ENCODE peak calls at places on chromosomes 6 and 20, in ten cellular contexts. D, Z, N, T, C, U, I, H, V and L are unnamed samples.

GRCh38 chr6:170149681-170150589 is 140.9 kb downstream of the DLL1 start:
- DNase-seq in I (no peak), N (no peak), T (no peak), C (no peak), U (no peak), V (no peak), Z (no peak), D (no peak), H (no peak), L (no peak)

GRCh38 chr6:1609662-1610496 is at the start of gene FOXC1:
- DNase-seq in H (peak; percentile 96), V (no peak), C (no peak), U (peak; percentile 90), I (peak; percentile 98), Z (peak; percentile 74), N (peak; percentile 91), T (peak; percentile 90), D (peak; percentile 79), L (peak; percentile 76)

GRCh38 chr6:43497694-43498093 is 12.5 kb downstream of the LRRC73 start:
- DNase-seq in D (no peak), Z (no peak), H (no peak), I (no peak), V (no peak), N (no peak), C (no peak), U (no peak), T (no peak), L (no peak)

GRCh38 chr6:134674562-134674961 is 275.3 kb downstream of the ALDH8A1 start:
- DNase-seq in T (no peak), U (no peak), H (no peak), N (no peak), Z (no peak), I (no peak), V (no peak), C (no peak), D (no peak), L (no peak)

GRCh38 chr6:112931835-112932234 is 584.7 kb downstream of the RFPL4B start:
- DNase-seq in H (peak; percentile 77), T (no peak), C (no peak), U (no peak), D (no peak), I (no peak), Z (peak; percentile 50), N (no peak), V (no peak), L (no peak)

GRCh38 chr6:54315692-54316091 is 7.5 kb downstream of the TINAG start:
- DNase-seq in Z (no peak), T (no peak), N (no peak), I (no peak), U (no peak), V (no peak), C (no peak), H (no peak), D (no peak), L (no peak)

GRCh38 chr20:2242678-2243077 is 53.1 kb upstream of the TGM3 start:
- DNase-seq in C (no peak), V (no peak), T (no peak), D (no peak), Z (no peak), H (no peak), I (no peak), U (no peak), N (no peak), L (no peak)

GRCh38 chr6:32818867-32819266 is 2.1 kb upstream of the HLA-DOB start:
- DNase-seq in I (no peak), C (no peak), V (no peak), N (no peak), H (no peak), Z (no peak), T (no peak), U (no peak), D (no peak), L (no peak)

GRCh38 chr6:133704371-133704770 is 184.5 kb upstream of the TCF21 start:
- DNase-seq in Z (no peak), C (no peak), N (no peak), V (no peak), D (no peak), U (no peak), T (no peak), I (no peak), H (no peak), L (no peak)

GRCh38 chr6:43007126-43007525 is 6.6 kb downstream of the MEA1 start:
- DNase-seq in C (no peak), U (no peak), D (no peak), V (no peak), Z (no peak), N (no peak), T (no peak), I (no peak), H (no peak), L (no peak)

DNA sequence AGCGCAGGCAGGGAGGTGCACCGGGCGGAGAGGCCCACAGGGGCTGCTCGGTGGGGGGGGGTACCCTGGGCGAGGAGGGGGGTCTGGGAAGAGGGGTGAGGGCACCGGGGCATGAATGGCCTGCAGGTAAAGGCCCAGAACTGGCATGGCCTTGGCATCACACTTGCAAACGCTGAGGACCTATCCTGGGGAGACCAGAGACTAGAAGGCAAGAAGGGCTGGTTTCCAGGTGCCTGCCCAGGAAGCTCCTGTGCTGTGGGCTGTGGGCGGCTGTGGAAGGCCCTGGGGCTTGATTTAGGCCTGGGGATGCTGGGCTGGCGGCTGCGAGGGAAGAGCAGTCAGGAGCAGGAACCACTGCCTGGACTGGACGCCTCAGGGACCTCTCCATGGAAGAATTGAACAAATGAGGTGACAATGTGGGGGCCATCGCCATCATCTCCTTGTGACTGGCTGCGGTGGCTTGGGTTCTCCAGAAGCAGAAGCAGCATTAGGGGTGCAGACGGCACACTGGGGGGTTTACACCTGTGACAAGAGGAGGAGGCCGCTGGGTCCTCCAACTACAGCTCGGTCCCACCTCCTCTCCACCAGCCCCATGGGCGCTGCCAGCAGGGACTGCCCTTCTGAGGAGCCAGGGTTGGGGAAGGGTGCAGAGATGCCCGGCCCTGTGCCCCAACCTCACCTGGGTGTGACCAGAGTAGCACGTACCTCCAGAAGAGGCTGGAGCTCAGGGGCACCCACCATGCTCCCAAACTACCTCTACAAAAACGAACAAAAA is 32.1 kb upstream of the IRF4 start:
- DNase-seq in U (no peak), Z (no peak), H (no peak), T (no peak), D (no peak), C (no peak), N (no peak), I (peak; percentile 62), V (no peak), L (no peak)
- H3K9me3 ChIP-seq in U (peaks cover 6% of the 10 kb centered on the region), Z (peaks cover 8% of the 10 kb centered on the region), H (peaks cover 3% of the 10 kb centered on the region), T (peaks cover 8% of the 10 kb centered on the region), D (peaks cover 77% of the 10 kb centered on the region), C (no peaks in the 10 kb centered on the region), N (peaks cover 6% of the 10 kb centered on the region), I (peaks cover 17% of the 10 kb centered on the region), V (no peaks in the 10 kb centered on the region), L (no peaks in the 10 kb centered on the region)

GRCh38 chr20:37333848-37334318 is 12.1 kb upstream of the SRC start:
- DNase-seq in T (no peak), Z (no peak), U (no peak), H (no peak), N (no peak), C (no peak), D (no peak), I (no peak), V (no peak), L (no peak)

GRCh38 chr20:37333130-37333847 is 12.7 kb upstream of the SRC start:
- DNase-seq in T (no peak), N (no peak), Z (no peak), V (no peak), C (no peak), U (no peak), H (no peak), D (no peak), I (no peak), L (no peak)

GRCh38 chr20:37335642-37336368 is 10.1 kb upstream of the SRC start:
- DNase-seq in I (no peak), C (no peak), Z (no peak), N (no peak), H (no peak), D (no peak), U (no peak), V (no peak), T (no peak), L (no peak)

GRCh38 chr20:37336369-37337207 is 9.4 kb upstream of the SRC start:
- DNase-seq in C (no peak), I (no peak), T (peak; percentile 56), U (peak; percentile 77), V (no peak), N (no peak), H (peak; percentile 56), Z (peak; percentile 71), D (peak; percentile 72), L (no peak)

DNA sequence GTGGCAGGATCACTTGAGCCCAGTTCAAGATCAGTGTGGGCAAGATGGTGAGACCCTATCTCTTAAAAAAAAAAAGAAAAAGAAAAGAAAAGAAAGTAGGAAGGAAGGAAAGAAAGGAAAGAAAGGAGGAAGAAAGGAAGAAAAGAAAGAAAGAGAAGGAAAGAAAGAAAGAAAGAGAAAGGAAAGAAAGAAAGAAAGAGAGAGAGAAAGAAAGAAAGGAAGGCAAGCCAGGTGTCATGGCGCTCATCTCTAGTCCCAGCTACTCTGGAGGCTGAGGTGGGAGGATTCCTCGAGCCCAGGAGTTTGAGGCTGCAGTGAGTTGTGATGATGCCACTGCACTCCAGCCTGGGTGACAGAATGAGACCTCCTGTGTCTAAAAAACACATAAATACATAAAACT is 11.5 kb upstream of the SRC start:
- DNase-seq in Z (no peak), D (no peak), N (no peak), U (no peak), T (no peak), V (no peak), C (no peak), I (no peak), H (no peak), L (no peak)
- H3K4me1 ChIP-seq in Z (peaks cover 17% of the 10 kb centered on the region), D (no peaks in the 10 kb centered on the region), N (peaks cover 6% of the 10 kb centered on the region), U (peaks cover 14% of the 10 kb centered on the region), T (no peaks in the 10 kb centered on the region), V (no peaks in the 10 kb centered on the region), C (peaks cover 16% of the 10 kb centered on the region), I (no peaks in the 10 kb centered on the region), H (peaks cover 13% of the 10 kb centered on the region), L (no peaks in the 10 kb centered on the region)

GRCh38 chr6:100451577-100451976 is 13.1 kb downstream of the SIM1 start:
- DNase-seq in U (no peak), H (no peak), T (no peak), I (no peak), Z (no peak), V (no peak), N (no peak), C (no peak), D (no peak), L (no peak)
- H3K9me3 ChIP-seq in U (no peaks in the 10 kb centered on the region), H (no peaks in the 10 kb centered on the region), T (no peaks in the 10 kb centered on the region), I (no peaks in the 10 kb centered on the region), Z (peaks cover 2% of the 10 kb centered on the region), V (no peaks in the 10 kb centered on the region), N (no peaks in the 10 kb centered on the region), C (no peaks in the 10 kb centered on the region), D (no peaks in the 10 kb centered on the region), L (no peaks in the 10 kb centered on the region)

DNA sequence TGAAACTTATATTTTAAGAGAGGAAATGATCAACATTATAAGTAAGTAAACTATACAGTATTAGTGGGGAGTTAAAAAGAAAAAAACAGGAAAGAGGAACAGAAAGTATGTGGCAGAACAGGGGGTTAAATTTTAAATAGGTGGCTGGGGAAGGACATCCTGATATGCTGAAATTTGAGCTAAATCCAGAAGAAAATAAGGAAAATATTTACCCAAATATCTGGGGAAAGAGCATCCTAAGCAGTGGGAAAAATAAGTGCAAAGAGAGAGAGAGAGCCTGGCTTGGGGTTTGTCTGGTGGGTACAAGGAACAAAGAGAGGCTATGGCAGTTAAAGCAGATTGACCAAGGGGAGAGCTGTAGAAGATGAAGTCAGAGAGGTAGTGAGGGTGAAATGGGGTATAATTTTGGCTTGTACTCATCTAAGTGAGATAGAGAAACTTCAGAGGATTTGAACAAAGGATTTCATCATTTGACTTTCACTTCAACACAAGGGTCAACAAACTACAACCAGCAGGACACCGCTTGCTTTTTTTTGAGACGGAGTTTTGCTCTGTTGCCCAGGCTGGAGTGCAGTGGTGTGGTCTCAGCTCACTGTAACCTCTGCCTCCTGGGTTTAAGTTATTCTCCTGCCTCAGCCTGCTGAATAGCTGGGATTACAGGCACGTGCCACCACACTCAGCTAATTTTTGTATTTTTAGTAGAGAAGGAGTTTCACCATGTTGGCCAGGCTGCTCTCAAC is 328.4 kb upstream of the CNR1 start:
- DNase-seq in Z (no peak), V (no peak), D (no peak), I (no peak), N (no peak), U (no peak), T (no peak), H (no peak), C (no peak), L (no peak)
- H3K4me1 ChIP-seq in Z (peaks cover under 1% of the 10 kb centered on the region), V (no peaks in the 10 kb centered on the region), D (no peaks in the 10 kb centered on the region), I (no peaks in the 10 kb centered on the region), N (no peaks in the 10 kb centered on the region), U (no peaks in the 10 kb centered on the region), T (no peaks in the 10 kb centered on the region), H (no peaks in the 10 kb centered on the region), C (no peaks in the 10 kb centered on the region), L (no peaks in the 10 kb centered on the region)